ENCODE peak calls at places on chromosome 2, in six cellular contexts. One of them, this sample, is unnamed.

GRCh38 chr2:200787351-200788128 is 24.2 kb upstream of the BZW1 start:
- DNase-seq in prostate gland: peak
- DNase-seq in breast epithelium: no peak
- DNase-seq in spleen: no peak
- DNase-seq in sigmoid colon: no peak
- DNase-seq in GM23338: no peak
- DNase-seq in this sample: no peak

GRCh38 chr2:219689676-219690628 is 62.5 kb downstream of the SLC4A3 start:
- DNase-seq in prostate gland: peak
- DNase-seq in sigmoid colon: no peak
- DNase-seq in breast epithelium: no peak
- DNase-seq in GM23338: peak
- DNase-seq in spleen: no peak
- DNase-seq in this sample: peak

GRCh38 chr2:128329607-128330006 is 10.9 kb upstream of the HS6ST1 start:
- DNase-seq in sigmoid colon: no peak
- DNase-seq in breast epithelium: no peak
- DNase-seq in prostate gland: no peak
- DNase-seq in spleen: no peak
- DNase-seq in GM23338: no peak
- DNase-seq in this sample: peak

GRCh38 chr2:166900700-166901099 is 12.4 kb downstream of the XIRP2 start:
- DNase-seq in prostate gland: no peak
- DNase-seq in breast epithelium: no peak
- DNase-seq in GM23338: peak
- DNase-seq in sigmoid colon: no peak
- DNase-seq in spleen: no peak
- DNase-seq in this sample: no peak

GRCh38 chr2:68435605-68436004 is 31.5 kb downstream of the FBXO48 start:
- DNase-seq in breast epithelium: no peak
- DNase-seq in prostate gland: no peak
- DNase-seq in spleen: no peak
- DNase-seq in sigmoid colon: no peak
- DNase-seq in GM23338: no peak
- DNase-seq in this sample: no peak

GRCh38 chr2:212005077-212005671 is 533.4 kb downstream of the ERBB4 start:
- DNase-seq in breast epithelium: no peak
- DNase-seq in spleen: no peak
- DNase-seq in sigmoid colon: no peak
- DNase-seq in GM23338: peak
- DNase-seq in prostate gland: no peak
- DNase-seq in this sample: no peak

GRCh38 chr2:97742381-97742847 is 29.0 kb downstream of the ZAP70 start:
- DNase-seq in prostate gland: no peak
- DNase-seq in spleen: peak
- DNase-seq in breast epithelium: no peak
- DNase-seq in GM23338: no peak
- DNase-seq in sigmoid colon: no peak
- DNase-seq in this sample: no peak

GRCh38 chr2:102664439-102665042 is 45.2 kb downstream of the SLC9A2 start:
- DNase-seq in GM23338: no peak
- DNase-seq in sigmoid colon: no peak
- DNase-seq in breast epithelium: no peak
- DNase-seq in prostate gland: no peak
- DNase-seq in spleen: no peak
- DNase-seq in this sample: no peak

GRCh38 chr2:233416199-233416598 is 61.9 kb downstream of the DGKD start:
- DNase-seq in spleen: no peak
- DNase-seq in sigmoid colon: no peak
- DNase-seq in GM23338: no peak
- DNase-seq in prostate gland: no peak
- DNase-seq in breast epithelium: no peak
- DNase-seq in this sample: no peak

GRCh38 chr2:44740678-44741077 is 200.8 kb upstream of the SIX3 start:
- DNase-seq in GM23338: no peak
- DNase-seq in sigmoid colon: no peak
- DNase-seq in spleen: no peak
- DNase-seq in prostate gland: peak
- DNase-seq in breast epithelium: no peak
- DNase-seq in this sample: no peak

GRCh38 chr2:143949121-143949848 is 570.6 kb downstream of the ZEB2 start:
- DNase-seq in spleen: no peak
- DNase-seq in GM23338: no peak
- DNase-seq in sigmoid colon: no peak
- DNase-seq in prostate gland: no peak
- DNase-seq in breast epithelium: no peak
- DNase-seq in this sample: no peak

GRCh38 chr2:68108116-68108515 is 45.3 kb upstream of the C1D start:
- DNase-seq in prostate gland: no peak
- DNase-seq in GM23338: no peak
- DNase-seq in sigmoid colon: no peak
- DNase-seq in breast epithelium: no peak
- DNase-seq in spleen: no peak
- DNase-seq in this sample: no peak

GRCh38 chr2:71631411-71631931 is 178.1 kb downstream of the DYSF start:
- DNase-seq in prostate gland: no peak
- DNase-seq in sigmoid colon: no peak
- DNase-seq in breast epithelium: peak
- DNase-seq in spleen: no peak
- DNase-seq in GM23338: no peak
- DNase-seq in this sample: peak

GRCh38 chr2:46648141-46648742 is 168.9 kb downstream of the TMEM247 start:
- DNase-seq in prostate gland: peak
- DNase-seq in GM23338: no peak
- DNase-seq in sigmoid colon: no peak
- DNase-seq in spleen: no peak
- DNase-seq in breast epithelium: no peak
- DNase-seq in this sample: no peak

GRCh38 chr2:108287169-108287568 is 1.5 kb upstream of the SULT1C2 start:
- DNase-seq in sigmoid colon: no peak
- DNase-seq in prostate gland: no peak
- DNase-seq in GM23338: no peak
- DNase-seq in spleen: no peak
- DNase-seq in breast epithelium: no peak
- DNase-seq in this sample: no peak

GRCh38 chr2:64330691-64331429 is 123.1 kb upstream of the LGALSL start:
- DNase-seq in spleen: peak
- DNase-seq in breast epithelium: peak
- DNase-seq in sigmoid colon: peak
- DNase-seq in prostate gland: peak
- DNase-seq in GM23338: peak
- DNase-seq in this sample: peak

GRCh38 chr2:129240061-129240460 is 739.4 kb upstream of the RAB6C start:
- DNase-seq in prostate gland: no peak
- DNase-seq in GM23338: no peak
- DNase-seq in sigmoid colon: no peak
- DNase-seq in breast epithelium: no peak
- DNase-seq in spleen: no peak
- DNase-seq in this sample: no peak

GRCh38 chr2:224022474-224022873 is 16.6 kb downstream of the SERPINE2 start:
- DNase-seq in sigmoid colon: no peak
- DNase-seq in breast epithelium: no peak
- DNase-seq in prostate gland: no peak
- DNase-seq in spleen: no peak
- DNase-seq in GM23338: no peak
- DNase-seq in this sample: no peak

GRCh38 chr2:241898681-241899270 is 29.2 kb downstream of the RTP5 start:
- DNase-seq in prostate gland: no peak
- DNase-seq in spleen: peak
- DNase-seq in sigmoid colon: peak
- DNase-seq in GM23338: no peak
- DNase-seq in breast epithelium: no peak
- DNase-seq in this sample: no peak

GRCh38 chr2:137700681-137701080 is 263.6 kb upstream of the HNMT start:
- DNase-seq in GM23338: no peak
- DNase-seq in prostate gland: no peak
- DNase-seq in sigmoid colon: no peak
- DNase-seq in spleen: no peak
- DNase-seq in breast epithelium: no peak
- DNase-seq in this sample: no peak
- H3K4me3 ChIP-seq in GM23338: no peak
- H3K4me3 ChIP-seq in prostate gland: no peak
- H3K4me3 ChIP-seq in sigmoid colon: no peak
- H3K4me3 ChIP-seq in spleen: no peak
- H3K4me3 ChIP-seq in breast epithelium: no peak
- H3K4me3 ChIP-seq in this sample: no peak

GRCh38 chr2:120109186-120110061 is 96.5 kb downstream of the EPB41L5 start:
- DNase-seq in prostate gland: no peak
- DNase-seq in GM23338: no peak
- DNase-seq in breast epithelium: no peak
- DNase-seq in spleen: no peak
- DNase-seq in sigmoid colon: no peak
- DNase-seq in this sample: no peak
- TF ChIP-seq POLR2AphosphoS5 in prostate gland: no peak
- TF ChIP-seq POLR2AphosphoS5 in GM23338: no peak
- TF ChIP-seq POLR2AphosphoS5 in breast epithelium: no peak
- TF ChIP-seq POLR2AphosphoS5 in spleen: no peak
- TF ChIP-seq POLR2AphosphoS5 in sigmoid colon: no peak
- TF ChIP-seq POLR2AphosphoS5 in this sample: no peak

DNA sequence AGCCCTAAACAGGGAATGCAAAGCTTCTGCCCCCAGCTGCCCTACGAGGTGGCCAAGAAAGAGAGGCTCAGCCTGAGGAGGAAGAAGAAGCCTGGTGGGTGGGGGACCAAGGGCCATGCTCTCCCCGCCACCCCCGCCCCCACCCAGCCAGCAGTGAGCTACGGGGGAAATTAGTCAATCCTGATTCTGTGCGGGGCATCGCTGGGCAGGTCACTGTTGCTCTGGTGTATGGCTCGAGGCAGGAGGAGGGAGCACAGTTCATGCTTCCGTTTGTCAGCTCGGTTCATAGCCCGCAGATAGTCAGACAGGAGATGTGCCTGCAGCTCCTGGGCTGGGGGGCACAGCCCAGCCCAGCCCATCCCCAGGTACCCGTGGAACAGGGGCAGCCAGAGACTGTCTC is 17.1 kb downstream of the RAMP1 start:
- DNase-seq in GM23338: no peak
- DNase-seq in prostate gland: no peak
- DNase-seq in breast epithelium: no peak
- DNase-seq in spleen: no peak
- DNase-seq in sigmoid colon: no peak
- DNase-seq in this sample: no peak
- H3K4me3 ChIP-seq in GM23338: no peak
- H3K4me3 ChIP-seq in prostate gland: no peak
- H3K4me3 ChIP-seq in breast epithelium: no peak
- H3K4me3 ChIP-seq in spleen: no peak
- H3K4me3 ChIP-seq in sigmoid colon: no peak
- H3K4me3 ChIP-seq in this sample: no peak

DNA sequence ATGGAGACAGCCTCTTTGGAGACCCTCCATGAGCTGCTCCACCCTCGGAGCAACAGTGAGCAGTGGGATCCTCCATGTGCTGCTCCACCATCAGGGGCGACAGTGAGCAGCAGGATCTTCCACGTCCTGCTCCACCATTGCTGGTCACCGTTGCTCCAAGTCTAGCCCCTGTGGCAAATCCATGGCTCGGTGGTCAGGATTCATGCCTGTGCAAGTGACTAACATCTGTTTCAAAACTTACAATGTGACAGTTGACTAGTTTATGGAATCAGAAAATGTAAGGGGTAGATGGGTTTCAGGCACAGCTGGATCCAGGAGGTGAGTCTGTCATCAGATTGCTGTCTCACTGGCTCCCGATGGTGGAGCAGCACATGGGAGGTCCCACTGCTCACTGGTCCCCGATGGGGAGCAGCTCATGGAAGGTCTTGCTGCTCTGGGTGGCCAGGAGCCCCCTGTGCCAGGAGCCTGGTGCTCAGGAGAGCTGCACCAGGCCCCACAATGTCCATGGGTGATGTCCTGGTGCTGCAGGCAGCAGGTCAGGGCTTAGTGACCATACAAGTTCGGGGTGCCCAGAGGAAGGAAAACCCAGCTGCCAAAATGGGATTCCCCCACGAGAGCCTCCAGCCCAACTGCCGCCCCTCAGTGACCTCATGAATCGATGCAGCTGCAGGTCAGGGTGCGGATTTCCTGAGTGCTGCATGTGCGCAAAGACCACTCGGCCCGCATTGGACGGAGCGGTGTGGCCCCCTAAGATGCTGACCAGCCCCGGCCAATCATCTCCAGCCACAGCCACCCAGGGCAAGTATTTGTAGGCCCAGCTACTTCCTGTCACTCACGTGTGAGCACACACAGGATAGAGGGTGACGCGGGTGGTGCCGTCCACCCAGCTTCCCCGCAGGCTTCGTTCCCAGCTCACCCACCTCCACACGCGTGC is 116.5 kb upstream of the OTOS start:
- DNase-seq in sigmoid colon: no peak
- DNase-seq in breast epithelium: no peak
- DNase-seq in prostate gland: no peak
- DNase-seq in spleen: peak
- DNase-seq in GM23338: no peak
- DNase-seq in this sample: no peak
- TF ChIP-seq POLR2AphosphoS5 in sigmoid colon: no peak
- TF ChIP-seq POLR2AphosphoS5 in breast epithelium: no peak
- TF ChIP-seq POLR2AphosphoS5 in prostate gland: no peak
- TF ChIP-seq POLR2AphosphoS5 in spleen: no peak
- TF ChIP-seq POLR2AphosphoS5 in GM23338: no peak
- TF ChIP-seq POLR2AphosphoS5 in this sample: no peak